ENCODE peak calls at places on chromosome 20, in ten cellular contexts. G is DND-41, S is uterus, W is suprapubic skin, F is Peyer's patch, P is fibroblast of mammary gland, H is heart left ventricle, C is gastrocnemius medialis, O is keratinocyte, E is upper lobe of right lung. Q is an unnamed sample.

GRCh38 chr20:64044484-64045247 is 4.8 kb downstream of the SOX18 start:
- DNase-seq in E (no peak), O (no peak), P (peak; percentile 41), S (no peak), F (no peak), H (no peak), C (no peak), G (no peak), W (no peak), Q (no peak)

GRCh38 chr20:59958626-59959025 is 403 bp downstream of the CDH26 start:
- DNase-seq in H (no peak), O (no peak), C (no peak), W (no peak), F (no peak), S (no peak), G (no peak), E (no peak), P (no peak), Q (no peak)

GRCh38 chr20:60525397-60525796 is 567.2 kb downstream of the CDH26 start:
- DNase-seq in S (no peak), O (no peak), C (no peak), G (no peak), P (no peak), W (no peak), E (no peak), F (no peak), H (no peak), Q (no peak)

GRCh38 chr20:62359491-62360121 is 7.5 kb downstream of the LAMA5 start:
- DNase-seq in E (no peak), F (no peak), W (peak; percentile 69), C (peak; percentile 17), O (no peak), S (no peak), P (peak; percentile 63), H (peak; percentile 65), G (no peak), Q (no peak)

GRCh38 chr20:38162149-38162548 is 2.9 kb downstream of the TGM2 start:
- DNase-seq in H (no peak), E (no peak), G (no peak), W (no peak), S (no peak), O (no peak), P (no peak), F (no peak), C (no peak), Q (no peak)

GRCh38 chr20:41617059-41617921 is 887 bp downstream of the CHD6 start:
- DNase-seq in C (peak; percentile 23), O (no peak), E (peak; percentile 76), F (peak; percentile 57), G (peak; percentile 76), H (peak; percentile 58), P (peak; percentile 39), S (peak; percentile 30), W (peak; percentile 67), Q (no peak)

GRCh38 chr20:37968726-37969401 is 64.4 kb downstream of the TTI1 start:
- DNase-seq in G (no peak), W (no peak), S (no peak), E (no peak), O (no peak), F (no peak), P (peak; percentile 11), C (no peak), H (no peak), Q (no peak)

GRCh38 chr20:64029293-64030117 is 6.5 kb upstream of the C20orf204 start:
- DNase-seq in C (no peak), S (no peak), E (no peak), F (no peak), G (no peak), O (no peak), P (peak; percentile 60), W (no peak), H (no peak), Q (no peak)

GRCh38 chr20:13996265-13996664 is 949 bp downstream of the MACROD2 start:
- DNase-seq in G (no peak), C (no peak), H (no peak), O (no peak), E (no peak), W (no peak), F (no peak), P (no peak), S (no peak), Q (no peak)

GRCh38 chr20:55095745-55096450 is 620.5 kb downstream of the DOK5 start:
- DNase-seq in S (no peak), G (no peak), W (no peak), H (no peak), E (no peak), O (no peak), P (no peak), F (no peak), C (no peak), Q (no peak)

GRCh38 chr20:61325718-61326117 is 73.7 kb downstream of the CDH4 start:
- DNase-seq in O (no peak), H (no peak), P (no peak), S (no peak), G (no peak), E (peak; percentile 52), W (no peak), C (no peak), F (no peak), Q (no peak)

DNA sequence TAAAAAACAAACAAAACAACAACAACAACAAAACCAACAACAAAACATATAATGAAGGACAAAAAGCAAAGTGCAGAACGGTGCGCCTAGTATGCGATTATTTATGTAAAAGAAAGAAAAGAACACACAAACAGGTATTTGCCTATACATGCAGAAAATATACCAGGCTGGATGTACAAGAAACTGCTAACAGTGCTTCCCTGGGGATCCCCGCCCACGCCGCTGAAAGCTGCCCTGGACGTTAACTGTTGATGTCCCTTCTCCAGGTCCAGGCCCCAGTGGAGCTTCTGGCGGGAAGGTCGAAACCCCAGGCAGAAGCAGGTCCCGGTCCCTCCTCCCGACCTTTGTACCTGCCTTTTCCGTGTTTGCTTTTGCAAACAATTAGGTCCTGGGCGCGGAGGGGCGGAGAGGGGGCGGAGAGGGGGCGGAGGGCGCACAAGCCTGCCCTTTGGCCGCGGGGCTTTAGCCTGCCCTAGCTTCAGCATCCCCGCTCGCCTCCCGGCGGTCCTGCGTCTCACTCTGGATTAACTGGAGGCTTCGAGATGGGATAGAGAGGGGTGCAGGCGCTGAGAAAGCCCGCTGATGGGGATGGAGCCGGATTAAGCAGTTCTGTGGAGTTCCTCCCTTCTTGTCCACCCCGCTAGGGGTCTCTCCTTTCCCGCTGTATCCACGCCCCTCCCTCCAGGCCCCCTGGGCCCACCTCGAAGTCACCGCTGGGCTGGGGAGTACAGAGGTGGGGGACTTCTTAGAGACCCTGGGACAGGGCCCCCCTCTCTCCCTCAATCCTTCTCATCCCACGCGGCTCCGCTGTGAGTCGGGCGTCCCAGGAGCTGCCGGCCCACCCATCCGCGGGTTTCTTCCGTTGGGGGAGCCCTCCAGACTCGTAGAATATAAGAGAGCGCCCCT is 8.2 kb upstream of the AHCY start:
- DNase-seq in W (no peak), G (no peak), E (no peak), O (no peak), P (peak; percentile 31), H (peak; percentile 35), F (peak; percentile 88), C (no peak), S (peak; percentile 23), Q (no peak)
- H3K4me3 ChIP-seq in W (peak overlapping the region; percentile 30), G (no peak overlapping the region), E (no peak overlapping the region), O (peak overlapping the region; percentile 62), P (peak overlapping the region; percentile 16), H (no peak overlapping the region), F (no peak overlapping the region), C (peak overlapping the region; percentile 22), S (peak overlapping the region; percentile 5), Q (peak overlapping the region; percentile 5)

DNA sequence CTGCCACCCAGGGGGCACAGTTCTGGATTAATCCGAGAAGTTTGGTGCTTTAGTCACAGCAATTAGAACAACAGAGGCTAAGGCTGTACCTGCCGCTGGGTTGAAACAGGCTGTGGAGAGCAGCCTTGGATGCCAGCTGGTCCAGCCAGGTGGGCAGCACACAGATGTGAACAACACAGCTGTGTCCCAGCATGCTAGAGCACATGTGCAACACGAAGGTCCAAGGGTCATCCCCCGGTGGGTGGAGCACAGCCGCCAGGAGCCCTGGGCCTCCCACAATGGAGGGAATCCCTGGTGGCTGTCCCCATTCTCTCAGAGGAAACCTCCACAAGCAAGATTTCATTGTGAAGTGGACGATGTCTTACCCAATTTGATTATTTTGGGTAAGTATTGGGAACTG is 99.2 kb upstream of the SYNDIG1 start:
- DNase-seq in F (no peak), O (no peak), S (no peak), C (no peak), W (no peak), P (no peak), E (no peak), G (no peak), H (no peak), Q (no peak)
- H3K4me3 ChIP-seq in F (no peak overlapping the region), O (no peak overlapping the region), S (no peak overlapping the region), C (no peak overlapping the region), W (no peak overlapping the region), P (no peak overlapping the region), E (no peak overlapping the region), G (no peak overlapping the region), H (no peak overlapping the region), Q (no peak overlapping the region)

DNA sequence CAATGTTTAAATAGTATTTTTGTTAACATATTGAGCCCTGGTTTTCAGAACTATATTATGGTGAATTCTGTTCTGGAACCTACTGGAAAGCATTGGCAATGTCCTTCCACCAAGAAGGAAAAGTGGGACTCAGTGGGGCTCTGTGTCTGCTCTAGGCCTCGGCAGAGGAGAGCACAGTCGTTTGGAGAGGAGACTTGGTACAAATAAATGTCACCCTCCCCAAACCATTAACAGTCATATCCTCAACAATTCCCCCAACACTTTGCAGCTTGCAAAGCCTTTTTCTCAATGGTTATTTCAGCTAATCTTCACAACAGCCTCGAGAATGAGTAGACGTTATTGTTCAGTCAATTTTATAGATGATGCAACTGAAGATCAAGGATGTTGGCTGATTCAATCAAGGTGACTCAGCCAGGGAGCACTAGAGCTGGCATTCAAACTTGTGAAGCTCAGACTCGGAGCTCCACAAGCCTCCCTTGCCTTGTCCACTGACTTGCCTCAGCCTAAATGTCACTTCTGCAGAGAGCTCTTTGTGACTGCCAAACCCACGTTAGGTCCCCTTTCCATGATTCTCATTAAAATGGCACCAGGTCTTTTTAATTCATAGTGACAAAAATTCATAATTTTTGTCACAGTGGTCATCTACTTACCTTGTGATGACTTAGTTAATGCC is 60.6 kb downstream of the TOX2 start:
- DNase-seq in F (no peak), C (no peak), H (no peak), E (no peak), S (no peak), O (no peak), G (no peak), P (peak; percentile 90), W (peak; percentile 15), Q (peak; percentile 77)
- H3K4me3 ChIP-seq in F (no peak overlapping the region), C (no peak overlapping the region), H (no peak overlapping the region), E (no peak overlapping the region), S (no peak overlapping the region), O (no peak overlapping the region), G (no peak overlapping the region), P (no peak overlapping the region), W (no peak overlapping the region), Q (no peak overlapping the region)

DNA sequence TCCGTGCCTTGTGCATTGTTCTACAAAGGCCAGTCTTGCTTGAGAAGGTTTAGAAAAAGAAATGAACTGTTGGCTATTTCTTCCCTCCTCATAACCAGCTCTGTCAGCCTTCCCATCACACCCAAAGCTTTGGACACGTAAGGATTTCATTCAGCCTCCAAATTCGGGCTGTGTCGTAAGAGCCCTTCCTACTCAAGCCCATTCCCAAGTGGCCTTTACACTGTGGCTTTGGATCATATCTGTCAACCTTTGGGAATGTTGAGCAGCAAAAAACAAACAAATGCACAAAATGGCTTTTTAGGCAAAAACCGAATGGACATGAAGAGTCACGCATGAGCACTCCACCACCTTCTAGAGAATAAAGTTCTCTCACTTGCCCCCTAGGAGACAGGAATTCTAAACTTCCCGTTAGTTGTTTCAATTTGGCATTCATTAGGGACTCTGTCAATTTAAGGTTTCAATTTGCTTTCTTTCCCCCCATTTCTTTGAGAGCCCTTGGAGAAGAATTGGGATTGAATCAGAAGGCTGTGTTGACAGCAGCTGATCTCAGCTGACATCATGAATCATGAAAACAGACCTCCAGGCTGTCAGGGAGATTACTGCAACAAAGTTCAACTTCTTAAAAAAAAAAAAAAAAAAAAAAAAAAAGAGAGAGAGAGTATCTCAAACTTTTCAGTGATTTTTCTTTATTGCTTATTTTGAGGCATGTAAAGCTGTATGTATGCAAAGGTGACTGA is 110.4 kb downstream of the BCAS1 start:
- DNase-seq in G (no peak), E (no peak), W (no peak), O (no peak), S (no peak), P (peak; percentile 96), C (no peak), F (no peak), H (peak; percentile 26), Q (peak; percentile 54)
- H3K4me3 ChIP-seq in G (no peak overlapping the region), E (no peak overlapping the region), W (no peak overlapping the region), O (no peak overlapping the region), S (no peak overlapping the region), P (no peak overlapping the region), C (no peak overlapping the region), F (no peak overlapping the region), H (no peak overlapping the region), Q (no peak overlapping the region)